ENCODE peak calls at places on chromosomes 1 and 21, in five cellular contexts. E is left lung, L is IMR-90, W is kidney, O is H9. H is an unnamed sample.

GRCh38 chr1:27616441-27616840 is 12.5 kb upstream of the AHDC1 start:
- DNase-seq in E (no peak), L (no peak), W (no peak), O (no peak), H (no peak)

GRCh38 chr1:11151854-11152612 is 37.1 kb upstream of the ANGPTL7 start:
- DNase-seq in E (no peak), L (no peak), W (no peak), O (no peak), H (no peak)

GRCh38 chr1:10794724-10795304 is 1.6 kb downstream of the CASZ1 start:
- DNase-seq in E (no peak), L (no peak), W (no peak), O (peak; percentile 46), H (peak; percentile 40)

GRCh38 chr1:191963286-191963685 is 195.0 kb upstream of the RGS18 start:
- DNase-seq in E (no peak), L (peak; percentile 59), W (no peak), O (no peak), H (no peak)

GRCh38 chr1:116128669-116129068 is 17.5 kb downstream of the MAB21L3 start:
- DNase-seq in E (no peak), L (no peak), W (no peak), O (no peak), H (no peak)

GRCh38 chr1:1004780-1005697 is 5.1 kb upstream of the HES4 start:
- DNase-seq in E (peak; percentile 62), L (peak; percentile 66), W (peak; percentile 80), O (peak; percentile 50), H (peak; percentile 46)

GRCh38 chr1:182366596-182366995 is 25.0 kb downstream of the GLUL start:
- DNase-seq in E (no peak), L (no peak), W (no peak), O (no peak), H (no peak)

GRCh38 chr1:1433804-1434130 is 1.7 kb upstream of the VWA1 start:
- DNase-seq in E (peak; percentile 68), L (peak; percentile 39), W (peak; percentile 91), O (no peak), H (peak; percentile 43)

GRCh38 chr1:32883973-32884372 is 2.3 kb upstream of the HPCA start:
- DNase-seq in E (no peak), L (no peak), W (no peak), O (no peak), H (no peak)

GRCh38 chr1:19079541-19079940 is 123.1 kb upstream of the IFFO2 start:
- DNase-seq in E (no peak), L (no peak), W (peak; percentile 78), O (no peak), H (no peak)

GRCh38 chr1:171788696-171789095 is 7.2 kb downstream of the METTL13 start:
- DNase-seq in E (no peak), L (peak; percentile 88), W (no peak), O (no peak), H (no peak)

GRCh38 chr1:226308166-226308722 is 720 bp downstream of the LIN9 start:
- DNase-seq in E (peak; percentile 35), L (no peak), W (peak; percentile 73), O (no peak), H (peak; percentile 61)

GRCh38 chr1:99764439-99764838 is 2.0 kb downstream of the FRRS1 start:
- DNase-seq in E (no peak), L (no peak), W (no peak), O (no peak), H (no peak)

GRCh38 chr1:240947438-240948224 is 335.7 kb upstream of the GREM2 start:
- DNase-seq in E (no peak), L (no peak), W (no peak), O (no peak), H (no peak)

GRCh38 chr1:14778882-14779594 is 180.6 kb downstream of the KAZN start:
- DNase-seq in E (no peak), L (peak; percentile 15), W (no peak), O (peak; percentile 83), H (peak; percentile 48)

GRCh38 chr1:16112558-16113555 is 39.4 kb upstream of the FAM131C start:
- DNase-seq in E (no peak), L (no peak), W (peak; percentile 69), O (peak; percentile 60), H (no peak)

GRCh38 chr1:42422672-42423236 is 33.1 kb downstream of the ZMYND12 start:
- DNase-seq in E (no peak), L (no peak), W (no peak), O (no peak), H (no peak)

GRCh38 chr1:100038401-100039306 is 68.9 kb downstream of the SLC35A3 start:
- DNase-seq in E (peak; percentile 68), L (peak; percentile 72), W (peak; percentile 88), O (peak; percentile 38), H (peak; percentile 72)

GRCh38 chr1:247056071-247056470 is 22.5 kb downstream of the ZNF670 start:
- DNase-seq in E (no peak), L (no peak), W (no peak), O (no peak), H (no peak)

GRCh38 chr1:94820918-94821317 is 761 bp downstream of the SLC44A3 start:
- DNase-seq in E (no peak), L (no peak), W (no peak), O (no peak), H (no peak)

GRCh38 chr1:78830321-78830720 is 176.2 kb downstream of the ADGRL4 start:
- DNase-seq in E (no peak), L (no peak), W (no peak), O (no peak), H (no peak)
- H3K9me3 ChIP-seq in E (no peaks in the 10 kb centered on the region), L (no peaks in the 10 kb centered on the region), W (no peaks in the 10 kb centered on the region), O (no peaks in the 10 kb centered on the region), H (no peaks in the 10 kb centered on the region)

DNA sequence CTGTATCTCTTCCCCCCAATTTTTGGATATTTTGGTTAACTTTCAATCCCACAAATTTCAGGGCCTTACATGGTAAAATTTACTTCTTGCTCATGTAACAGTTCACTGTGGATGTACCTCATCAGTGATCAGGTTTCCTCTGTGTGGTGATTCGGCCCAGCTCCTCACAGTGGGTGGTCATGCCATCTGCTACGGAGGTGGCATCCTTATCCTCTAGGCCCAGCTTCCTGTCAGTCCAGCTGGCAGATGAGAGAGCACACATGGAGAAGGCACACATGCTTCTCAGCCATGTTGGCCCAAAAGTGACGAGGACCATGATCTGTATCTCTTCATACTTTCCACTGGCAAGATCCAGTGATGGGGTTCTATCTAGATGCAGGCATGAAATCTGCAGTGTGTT is 27.2 kb downstream of the PCBP3 start:
- DNase-seq in E (no peak), L (no peak), W (no peak), O (no peak), H (no peak)
- H3K9me3 ChIP-seq in E (no peaks in the 10 kb centered on the region), L (peaks cover 4% of the 10 kb centered on the region), W (peaks cover 11% of the 10 kb centered on the region), O (no peaks in the 10 kb centered on the region), H (no peaks in the 10 kb centered on the region)

GRCh38 chr1:25072461-25072860 is 142.4 kb upstream of the RUNX3 start:
- DNase-seq in E (no peak), L (no peak), W (peak; percentile 32), O (no peak), H (no peak)

GRCh38 chr1:25074828-25075227 is 144.8 kb upstream of the RUNX3 start:
- DNase-seq in E (no peak), L (no peak), W (peak; percentile 19), O (no peak), H (no peak)

GRCh38 chr1:25073640-25074270 is 143.7 kb upstream of the RUNX3 start:
- DNase-seq in E (no peak), L (no peak), W (peak; percentile 29), O (no peak), H (no peak)

GRCh38 chr1:25079048-25079447 is 149.0 kb upstream of the RUNX3 start:
- DNase-seq in E (no peak), L (no peak), W (no peak), O (no peak), H (no peak)

DNA sequence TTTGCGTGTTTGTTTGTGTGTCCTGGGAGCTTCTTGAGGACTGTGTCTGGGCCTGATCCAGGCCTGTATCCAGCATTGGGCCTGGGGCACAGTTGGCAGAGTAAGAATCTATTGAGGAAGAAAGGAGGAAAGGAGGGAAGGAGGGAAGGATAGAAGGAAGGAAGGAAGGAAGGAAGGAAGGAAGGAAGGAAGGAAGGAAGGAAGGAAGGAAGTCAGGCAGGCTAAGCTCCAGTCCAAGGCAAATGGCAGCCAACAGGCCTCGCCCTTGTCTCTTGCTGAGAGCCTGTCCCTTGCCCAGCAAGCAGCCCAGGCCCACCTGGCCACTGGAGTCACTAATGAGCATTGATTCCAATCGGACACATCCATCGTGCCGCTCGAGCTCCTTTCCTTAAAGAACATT is 144.2 kb upstream of the RUNX3 start:
- DNase-seq in E (no peak), L (no peak), W (peak; percentile 25), O (no peak), H (no peak)
- H3K9me3 ChIP-seq in E (no peaks in the 10 kb centered on the region), L (peaks cover 14% of the 10 kb centered on the region), W (peaks cover 6% of the 10 kb centered on the region), O (no peaks in the 10 kb centered on the region), H (no peaks in the 10 kb centered on the region)

DNA sequence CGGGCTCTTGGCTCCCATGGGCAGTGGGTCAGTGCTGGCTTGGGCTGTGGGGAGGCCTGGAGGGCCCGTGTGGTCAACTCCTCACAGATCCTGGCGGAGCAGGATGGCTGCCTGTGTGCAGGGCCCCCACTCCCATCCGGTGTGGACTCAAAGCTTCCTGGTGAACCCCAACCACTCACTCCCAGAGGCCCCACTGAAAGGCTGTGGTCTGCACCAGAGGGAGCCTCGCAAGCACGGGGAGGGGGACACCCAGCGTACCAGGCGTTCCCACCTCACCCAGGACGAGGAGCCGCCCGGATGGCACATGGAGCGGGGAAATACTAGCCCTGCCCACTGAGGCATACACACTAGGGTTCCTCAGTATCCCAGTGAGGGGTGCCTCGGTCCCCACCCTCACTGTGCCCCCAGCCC is 75.4 kb upstream of the ACTRT2 start:
- DNase-seq in E (no peak), L (no peak), W (peak; percentile 60), O (no peak), H (no peak)
- H3K9me3 ChIP-seq in E (no peaks in the 10 kb centered on the region), L (peaks cover 54% of the 10 kb centered on the region), W (peaks cover 7% of the 10 kb centered on the region), O (peaks cover 77% of the 10 kb centered on the region), H (no peaks in the 10 kb centered on the region)